ENCODE peak calls at places on chromosomes 6 and 20, in nine cellular contexts. One of them, this sample, is unnamed.

GRCh38 chr6:139853302-139853992 is 479.0 kb upstream of the CITED2 start:
- DNase-seq in OCI-LY7: no peak
- DNase-seq in NCI-H69: no peak
- DNase-seq in pancreas: no peak
- DNase-seq in Calu3: no peak
- DNase-seq in T-helper 9 cell: no peak
- DNase-seq in GM23338: no peak
- DNase-seq in HS-5: peak
- DNase-seq in adrenal gland: no peak
- DNase-seq in this sample: no peak

GRCh38 chr6:124962617-124963415 is 579 bp downstream of the RNF217 start:
- DNase-seq in OCI-LY7: no peak
- DNase-seq in NCI-H69: peak
- DNase-seq in pancreas: peak
- DNase-seq in Calu3: peak
- DNase-seq in T-helper 9 cell: no peak
- DNase-seq in GM23338: peak
- DNase-seq in HS-5: no peak
- DNase-seq in adrenal gland: peak
- DNase-seq in this sample: peak

GRCh38 chr20:2349801-2350200 is 30.9 kb upstream of the TGM6 start:
- DNase-seq in OCI-LY7: no peak
- DNase-seq in NCI-H69: no peak
- DNase-seq in pancreas: no peak
- DNase-seq in Calu3: no peak
- DNase-seq in T-helper 9 cell: no peak
- DNase-seq in GM23338: no peak
- DNase-seq in HS-5: peak
- DNase-seq in adrenal gland: no peak
- DNase-seq in this sample: no peak

GRCh38 chr20:33653218-33653899 is 8.8 kb upstream of the C20orf144 start:
- DNase-seq in OCI-LY7: peak
- DNase-seq in NCI-H69: peak
- DNase-seq in pancreas: peak
- DNase-seq in Calu3: peak
- DNase-seq in T-helper 9 cell: no peak
- DNase-seq in GM23338: peak
- DNase-seq in HS-5: peak
- DNase-seq in adrenal gland: peak
- DNase-seq in this sample: peak

GRCh38 chr20:26209171-26209941 is 512.7 kb upstream of the ZNF337 start:
- DNase-seq in OCI-LY7: no peak
- DNase-seq in NCI-H69: no peak
- DNase-seq in pancreas: peak
- DNase-seq in Calu3: no peak
- DNase-seq in T-helper 9 cell: no peak
- DNase-seq in GM23338: peak
- DNase-seq in HS-5: no peak
- DNase-seq in adrenal gland: no peak
- DNase-seq in this sample: peak

GRCh38 chr20:59031326-59032022 is 661 bp downstream of the ATP5F1E start:
- DNase-seq in OCI-LY7: peak
- DNase-seq in NCI-H69: peak
- DNase-seq in pancreas: no peak
- DNase-seq in Calu3: no peak
- DNase-seq in T-helper 9 cell: no peak
- DNase-seq in GM23338: peak
- DNase-seq in HS-5: no peak
- DNase-seq in adrenal gland: peak
- DNase-seq in this sample: peak

GRCh38 chr20:44217342-44218092 is 6.9 kb upstream of the OSER1 start:
- DNase-seq in OCI-LY7: peak
- DNase-seq in NCI-H69: peak
- DNase-seq in pancreas: peak
- DNase-seq in Calu3: peak
- DNase-seq in T-helper 9 cell: peak
- DNase-seq in GM23338: peak
- DNase-seq in HS-5: no peak
- DNase-seq in adrenal gland: peak
- DNase-seq in this sample: peak

GRCh38 chr6:130912451-130912850 is 85.2 kb downstream of the SMLR1 start:
- DNase-seq in OCI-LY7: no peak
- DNase-seq in NCI-H69: no peak
- DNase-seq in pancreas: no peak
- DNase-seq in Calu3: no peak
- DNase-seq in T-helper 9 cell: no peak
- DNase-seq in GM23338: no peak
- DNase-seq in HS-5: no peak
- DNase-seq in adrenal gland: no peak
- DNase-seq in this sample: no peak

GRCh38 chr20:59122377-59122932 is 41.2 kb upstream of the ZNF831 start:
- DNase-seq in OCI-LY7: peak
- DNase-seq in NCI-H69: no peak
- DNase-seq in pancreas: no peak
- DNase-seq in Calu3: no peak
- DNase-seq in T-helper 9 cell: no peak
- DNase-seq in GM23338: no peak
- DNase-seq in HS-5: no peak
- DNase-seq in adrenal gland: no peak
- DNase-seq in this sample: no peak

GRCh38 chr6:5679271-5679670 is 327.5 kb downstream of the NRN1 start:
- DNase-seq in OCI-LY7: no peak
- DNase-seq in NCI-H69: no peak
- DNase-seq in pancreas: no peak
- DNase-seq in Calu3: no peak
- DNase-seq in T-helper 9 cell: no peak
- DNase-seq in GM23338: no peak
- DNase-seq in HS-5: no peak
- DNase-seq in adrenal gland: no peak
- DNase-seq in this sample: no peak

GRCh38 chr20:20360464-20360863 is 7.4 kb upstream of the INSM1 start:
- DNase-seq in OCI-LY7: peak
- DNase-seq in NCI-H69: peak
- DNase-seq in pancreas: peak
- DNase-seq in Calu3: no peak
- DNase-seq in T-helper 9 cell: no peak
- DNase-seq in GM23338: peak
- DNase-seq in HS-5: peak
- DNase-seq in adrenal gland: peak
- DNase-seq in this sample: peak

GRCh38 chr6:146913842-146914562 is 290.2 kb upstream of the STXBP5 start:
- DNase-seq in OCI-LY7: no peak
- DNase-seq in NCI-H69: no peak
- DNase-seq in pancreas: peak
- DNase-seq in Calu3: peak
- DNase-seq in T-helper 9 cell: no peak
- DNase-seq in GM23338: peak
- DNase-seq in HS-5: peak
- DNase-seq in adrenal gland: peak
- DNase-seq in this sample: peak

GRCh38 chr6:22468566-22468965 is 100.8 kb upstream of the HDGFL1 start:
- DNase-seq in OCI-LY7: no peak
- DNase-seq in NCI-H69: no peak
- DNase-seq in pancreas: no peak
- DNase-seq in Calu3: no peak
- DNase-seq in T-helper 9 cell: no peak
- DNase-seq in GM23338: no peak
- DNase-seq in HS-5: no peak
- DNase-seq in adrenal gland: no peak
- DNase-seq in this sample: no peak

GRCh38 chr20:37397076-37397953 is 51.4 kb downstream of the SRC start:
- DNase-seq in OCI-LY7: no peak
- DNase-seq in NCI-H69: no peak
- DNase-seq in pancreas: no peak
- DNase-seq in Calu3: no peak
- DNase-seq in T-helper 9 cell: no peak
- DNase-seq in GM23338: peak
- DNase-seq in HS-5: no peak
- DNase-seq in adrenal gland: no peak
- DNase-seq in this sample: no peak

GRCh38 chr20:11301699-11302098 is 616.0 kb upstream of the BTBD3 start:
- DNase-seq in OCI-LY7: no peak
- DNase-seq in NCI-H69: no peak
- DNase-seq in pancreas: no peak
- DNase-seq in Calu3: no peak
- DNase-seq in T-helper 9 cell: no peak
- DNase-seq in GM23338: peak
- DNase-seq in HS-5: no peak
- DNase-seq in adrenal gland: no peak
- DNase-seq in this sample: no peak